ENCODE peak calls at places on chromosomes 12 and 14, in eight cellular contexts. E, I, F, Q, J, P, D and S are unnamed samples.
A peak's percentile ranks its signal among the peaks of the same experiment; 100 is the strongest.

GRCh38 chr14:31787377-31787776 is 226.2 kb downstream of the NUBPL start:
- DNase-seq in E (no peak), I (no peak), F (no peak), Q (peak; percentile 38), J (no peak), P (no peak), D (no peak), S (no peak)

GRCh38 chr12:6183689-6184441 is 16.3 kb upstream of the CD9 start:
- DNase-seq in E (no peak), I (peak; percentile 76), F (no peak), Q (peak; percentile 76), J (no peak), P (no peak), D (no peak), S (no peak)

GRCh38 chr12:54949041-54949721 is 35.4 kb downstream of the TESPA1 start:
- DNase-seq in E (no peak), I (no peak), F (no peak), Q (no peak), J (no peak), P (no peak), D (no peak), S (no peak)

GRCh38 chr12:2460051-2460450 is 334.7 kb upstream of the FKBP4 start:
- DNase-seq in E (no peak), I (peak; percentile 13), F (no peak), Q (no peak), J (no peak), P (no peak), D (no peak), S (no peak)

GRCh38 chr12:2958432-2959193 is 584 bp upstream of the TEAD4 start:
- DNase-seq in E (no peak), I (peak; percentile 71), F (no peak), Q (peak; percentile 80), J (peak; percentile 74), P (peak; percentile 22), D (peak; percentile 97), S (no peak)

GRCh38 chr12:68011882-68012207 is 22.6 kb downstream of the IFNG-AS1 start:
- DNase-seq in E (no peak), I (peak; percentile 4), F (no peak), Q (no peak), J (no peak), P (no peak), D (peak; percentile 55), S (no peak)

GRCh38 chr14:34355584-34356266 is 106.3 kb downstream of the SPTSSA start:
- DNase-seq in E (no peak), I (peak; percentile 93), F (no peak), Q (peak; percentile 67), J (no peak), P (no peak), D (peak; percentile 46), S (no peak)

GRCh38 chr12:60760965-60761364 is 1165.1 kb downstream of the SLC16A7 start:
- DNase-seq in E (no peak), I (no peak), F (no peak), Q (no peak), J (no peak), P (no peak), D (no peak), S (no peak)

GRCh38 chr14:88554458-88555286 is at the start of gene PTPN21:
- DNase-seq in E (no peak), I (peak; percentile 76), F (no peak), Q (peak; percentile 73), J (peak; percentile 77), P (peak; percentile 38), D (peak; percentile 97), S (peak; percentile 42)

GRCh38 chr12:64674367-64674922 is 64.2 kb downstream of the RASSF3 start:
- DNase-seq in E (peak; percentile 64), I (no peak), F (peak; percentile 69), Q (no peak), J (no peak), P (no peak), D (no peak), S (no peak)

GRCh38 chr14:104235686-104236085 is 97.3 kb downstream of the KIF26A start:
- DNase-seq in E (no peak), I (no peak), F (no peak), Q (no peak), J (peak; percentile 10), P (no peak), D (no peak), S (no peak)

GRCh38 chr14:29529418-29529817 is 398.2 kb downstream of the PRKD1 start:
- DNase-seq in E (no peak), I (no peak), F (no peak), Q (peak; percentile 14), J (no peak), P (no peak), D (no peak), S (no peak)

GRCh38 chr12:25252946-25253345 is 2.2 kb upstream of the KRAS start:
- DNase-seq in E (no peak), I (no peak), F (no peak), Q (no peak), J (no peak), P (no peak), D (no peak), S (no peak)

GRCh38 chr12:75848961-75849360 is 182.6 kb downstream of the PHLDA1 start:
- DNase-seq in E (no peak), I (no peak), F (no peak), Q (no peak), J (no peak), P (no peak), D (no peak), S (no peak)

GRCh38 chr12:32680787-32681186 is 1.7 kb downstream of the DNM1L start:
- DNase-seq in E (no peak), I (no peak), F (no peak), Q (no peak), J (no peak), P (no peak), D (no peak), S (no peak)

GRCh38 chr12:62779488-62779887 is 155.5 kb downstream of the PPM1H start:
- DNase-seq in E (no peak), I (no peak), F (no peak), Q (no peak), J (no peak), P (no peak), D (no peak), S (no peak)

GRCh38 chr12:49963976-49964815 is 2.5 kb downstream of the AQP5 start:
- DNase-seq in E (no peak), I (no peak), F (no peak), Q (no peak), J (no peak), P (no peak), D (no peak), S (no peak)

GRCh38 chr12:74538491-74539258 is 1.0 kb downstream of the ATXN7L3B start:
- DNase-seq in E (peak; percentile 42), I (peak; percentile 11), F (peak; percentile 26), Q (peak; percentile 22), J (no peak), P (peak; percentile 23), D (no peak), S (no peak)

GRCh38 chr14:105491366-105492006 is 440 bp downstream of the TEDC1 start:
- DNase-seq in E (peak; percentile 89), I (peak; percentile 21), F (peak; percentile 67), Q (peak; percentile 74), J (peak; percentile 80), P (peak; percentile 87), D (peak; percentile 86), S (peak; percentile 95)

GRCh38 chr12:131458931-131459575 is 251.8 kb upstream of the SFSWAP start:
- DNase-seq in E (no peak), I (no peak), F (no peak), Q (no peak), J (peak; percentile 28), P (no peak), D (no peak), S (no peak)

GRCh38 chr12:71439613-71440392 is at the start of gene LGR5:
- DNase-seq in E (no peak), I (peak; percentile 48), F (no peak), Q (no peak), J (peak; percentile 76), P (peak; percentile 16), D (peak; percentile 43), S (no peak)